ENCODE peak calls at places on chromosomes 16 and 17, in four cellular contexts. J, Z, Q and M are unnamed samples.

GRCh38 chr17:35010093-35010492 is 29.8 kb downstream of the LIG3 start:
- DNase-seq in J (no peak), Z (no peak), Q (no peak), M (no peak)

GRCh38 chr16:86533076-86533475 is 22.0 kb downstream of the MTHFSD start:
- DNase-seq in J (peak; percentile 48), Z (no peak), Q (no peak), M (no peak)

GRCh38 chr16:87562201-87562600 is 40.1 kb upstream of the JPH3 start:
- DNase-seq in J (no peak), Z (no peak), Q (no peak), M (no peak)

GRCh38 chr17:76557368-76558209 is 17.7 kb downstream of the PRCD start:
- DNase-seq in J (peak; percentile 97), Z (peak; percentile 96), Q (peak; percentile 96), M (peak; percentile 95)

GRCh38 chr17:75645889-75646625 is 12.8 kb downstream of the SMIM5 start:
- DNase-seq in J (peak; percentile 64), Z (peak; percentile 40), Q (peak; percentile 89), M (peak; percentile 61)

GRCh38 chr16:22073350-22073749 is 19.0 kb upstream of the VWA3A start:
- DNase-seq in J (no peak), Z (no peak), Q (no peak), M (no peak)

GRCh38 chr17:79038545-79039135 is 14.7 kb downstream of the C1QTNF1 start:
- DNase-seq in J (peak; percentile 87), Z (peak; percentile 81), Q (no peak), M (no peak)

GRCh38 chr16:70735141-70735979 is 49.5 kb upstream of the MTSS2 start:
- DNase-seq in J (peak; percentile 89), Z (no peak), Q (no peak), M (no peak)

GRCh38 chr17:5545051-5545987 is 39.0 kb downstream of the NLRP1 start:
- DNase-seq in J (no peak), Z (no peak), Q (no peak), M (no peak)

GRCh38 chr16:2002406-2003230 is 7.0 kb downstream of the ZNF598 start:
- DNase-seq in J (no peak), Z (no peak), Q (no peak), M (no peak)

GRCh38 chr17:74433421-74434121 is 1.7 kb downstream of the GPRC5C start:
- DNase-seq in J (no peak), Z (no peak), Q (no peak), M (no peak)

GRCh38 chr16:89149386-89149785 is 22.2 kb upstream of the CDH15 start:
- DNase-seq in J (no peak), Z (no peak), Q (no peak), M (no peak)

GRCh38 chr17:57946798-57947358 is 8.3 kb downstream of the CUEDC1 start:
- DNase-seq in J (peak; percentile 78), Z (peak; percentile 45), Q (peak; percentile 67), M (peak; percentile 52)

GRCh38 chr17:69801368-69801767 is 273.7 kb upstream of the KCNJ16 start:
- DNase-seq in J (no peak), Z (no peak), Q (no peak), M (no peak)

GRCh38 chr17:43219001-43219400 is 7.3 kb downstream of the TMEM106A start:
- DNase-seq in J (no peak), Z (peak; percentile 4), Q (no peak), M (no peak)

GRCh38 chr17:27805520-27806146 is 5.3 kb upstream of the NOS2 start:
- DNase-seq in J (peak; percentile 89), Z (peak; percentile 88), Q (peak; percentile 89), M (peak; percentile 79)

GRCh38 chr17:45160505-45161287 is 979 bp upstream of the HEXIM2 start:
- DNase-seq in J (peak; percentile 85), Z (peak; percentile 71), Q (peak; percentile 67), M (peak; percentile 59)

GRCh38 chr17:34547453-34548063 is 31.8 kb upstream of the TMEM132E start:
- DNase-seq in J (no peak), Z (no peak), Q (no peak), M (no peak)

GRCh38 chr17:80195671-80196529 is 24.2 kb downstream of the SGSH start:
- DNase-seq in J (no peak), Z (peak; percentile 51), Q (no peak), M (no peak)

GRCh38 chr16:29909398-29909797 is 9.1 kb downstream of the ASPHD1 start:
- DNase-seq in J (no peak), Z (no peak), Q (no peak), M (no peak)

GRCh38 chr17:56292010-56292409 is 138.7 kb downstream of the ANKFN1 start:
- DNase-seq in J (no peak), Z (no peak), Q (no peak), M (no peak)

GRCh38 chr17:76558210-76559095 is 18.6 kb downstream of the PRCD start:
- DNase-seq in J (no peak), Z (no peak), Q (no peak), M (no peak)

GRCh38 chr16:11072420-11073153 is 128.2 kb downstream of the CLEC16A start:
- DNase-seq in J (no peak), Z (no peak), Q (no peak), M (no peak)

GRCh38 chr17:3959295-3959899 is 4.8 kb downstream of the ATP2A3 start:
- DNase-seq in J (no peak), Z (no peak), Q (peak; percentile 77), M (peak; percentile 41)

GRCh38 chr17:81004336-81005015 is 12.8 kb downstream of the CHMP6 start:
- DNase-seq in J (no peak), Z (no peak), Q (no peak), M (no peak)

GRCh38 chr16:47045023-47045422 is 71.5 kb upstream of the DNAJA2 start:
- DNase-seq in J (no peak), Z (no peak), Q (no peak), M (no peak)

GRCh38 chr17:59848778-59849177 is 44.0 kb downstream of the TUBD1 start:
- DNase-seq in J (peak; percentile 91), Z (peak; percentile 59), Q (peak; percentile 81), M (no peak)

GRCh38 chr17:16040710-16041251 is 41.2 kb downstream of the TTC19 start:
- DNase-seq in J (no peak), Z (peak; percentile 80), Q (peak; percentile 21), M (no peak)

GRCh38 chr17:39145143-39145542 is 6.3 kb downstream of the PLXDC1 start:
- DNase-seq in J (no peak), Z (no peak), Q (no peak), M (no peak)
- H3K9me3 ChIP-seq in J (no peaks in the 10 kb centered on the region), Z (no peaks in the 10 kb centered on the region), Q (no peaks in the 10 kb centered on the region), M (no peaks in the 10 kb centered on the region)

GRCh38 chr17:39752241-39752831 is 14.6 kb downstream of the GRB7 start:
- DNase-seq in J (peak; percentile 50), Z (no peak), Q (no peak), M (no peak)

GRCh38 chr17:39755550-39756375 is 18.0 kb downstream of the GRB7 start:
- DNase-seq in J (peak; percentile 56), Z (no peak), Q (peak; percentile 69), M (no peak)

GRCh38 chr17:39754958-39755549 is 17.3 kb downstream of the GRB7 start:
- DNase-seq in J (peak; percentile 69), Z (no peak), Q (peak; percentile 35), M (no peak)

GRCh38 chr17:39753514-39754160 is 15.9 kb downstream of the GRB7 start:
- DNase-seq in J (peak; percentile 79), Z (peak; percentile 43), Q (peak; percentile 72), M (peak; percentile 27)

DNA sequence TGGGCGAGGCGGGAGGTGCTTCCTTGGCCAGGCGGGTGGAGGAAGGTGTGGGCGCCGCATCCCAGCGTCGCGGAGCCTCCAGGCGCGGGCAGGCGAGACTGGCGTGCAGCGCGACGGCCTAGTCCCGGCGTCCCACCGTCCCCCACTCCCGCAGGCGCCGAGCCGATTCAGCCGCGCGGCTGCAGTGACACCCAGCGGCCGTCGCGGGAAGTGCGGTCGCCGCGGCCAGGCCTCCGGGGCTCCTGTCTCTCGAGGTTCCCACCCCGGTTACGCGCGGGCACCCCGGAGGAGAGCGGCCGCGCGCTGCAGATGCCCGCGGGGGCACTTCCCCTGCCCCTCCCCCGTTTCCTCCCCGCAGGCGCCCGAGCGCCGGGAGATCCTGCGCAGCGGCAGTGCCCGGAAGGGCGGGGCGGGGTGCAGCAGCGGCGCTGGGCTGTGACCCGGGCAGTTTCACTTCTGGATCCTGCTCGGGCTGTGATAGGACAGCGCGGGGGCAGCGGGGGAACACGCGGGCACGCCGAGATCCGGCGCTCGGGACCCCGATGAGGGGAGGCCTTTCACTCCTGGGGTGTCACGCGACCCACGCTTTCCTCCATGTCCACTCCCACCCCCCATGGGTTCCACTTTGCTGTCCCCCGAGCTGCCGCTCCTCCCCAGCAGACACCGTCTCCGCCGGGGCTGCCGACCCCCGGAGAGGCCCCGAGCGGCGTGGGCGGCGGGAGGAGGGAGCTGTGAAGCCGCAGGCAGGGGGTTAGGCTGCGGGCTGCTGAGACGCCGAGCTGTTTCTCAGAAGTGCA is 16.6 kb downstream of the GRB7 start:
- DNase-seq in J (peak; percentile 95), Z (peak; percentile 92), Q (peak; percentile 97), M (peak; percentile 81)
- TF ChIP-seq POLR2A in J (peak; percentile 66), Z (peak; percentile 36), Q (peak; percentile 86), M (peak; percentile 74)

DNA sequence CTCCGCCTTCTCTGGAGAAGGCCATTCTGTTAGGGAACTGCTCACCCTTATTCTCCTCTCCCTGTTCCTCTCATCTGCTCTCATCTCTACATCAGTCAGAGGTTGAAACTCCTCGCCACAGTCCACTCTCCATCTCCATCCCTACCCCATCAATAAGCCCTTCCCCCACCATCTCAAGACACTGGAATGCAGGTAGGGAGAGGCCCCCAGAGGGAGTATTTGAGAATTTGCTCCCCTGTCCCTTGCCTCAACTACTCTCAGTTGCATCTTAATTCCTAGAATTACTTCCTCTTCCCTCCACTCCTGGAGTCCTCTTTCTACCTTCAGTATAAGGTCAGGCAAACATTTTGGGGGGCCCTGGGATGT is 2.0 kb upstream of the AATF start:
- DNase-seq in J (no peak), Z (no peak), Q (no peak), M (no peak)
- H3K27me3 ChIP-seq in J (peaks cover 59% of the 10 kb centered on the region), Z (peaks cover 60% of the 10 kb centered on the region), Q (peaks cover 62% of the 10 kb centered on the region), M (peaks cover 33% of the 10 kb centered on the region)

DNA sequence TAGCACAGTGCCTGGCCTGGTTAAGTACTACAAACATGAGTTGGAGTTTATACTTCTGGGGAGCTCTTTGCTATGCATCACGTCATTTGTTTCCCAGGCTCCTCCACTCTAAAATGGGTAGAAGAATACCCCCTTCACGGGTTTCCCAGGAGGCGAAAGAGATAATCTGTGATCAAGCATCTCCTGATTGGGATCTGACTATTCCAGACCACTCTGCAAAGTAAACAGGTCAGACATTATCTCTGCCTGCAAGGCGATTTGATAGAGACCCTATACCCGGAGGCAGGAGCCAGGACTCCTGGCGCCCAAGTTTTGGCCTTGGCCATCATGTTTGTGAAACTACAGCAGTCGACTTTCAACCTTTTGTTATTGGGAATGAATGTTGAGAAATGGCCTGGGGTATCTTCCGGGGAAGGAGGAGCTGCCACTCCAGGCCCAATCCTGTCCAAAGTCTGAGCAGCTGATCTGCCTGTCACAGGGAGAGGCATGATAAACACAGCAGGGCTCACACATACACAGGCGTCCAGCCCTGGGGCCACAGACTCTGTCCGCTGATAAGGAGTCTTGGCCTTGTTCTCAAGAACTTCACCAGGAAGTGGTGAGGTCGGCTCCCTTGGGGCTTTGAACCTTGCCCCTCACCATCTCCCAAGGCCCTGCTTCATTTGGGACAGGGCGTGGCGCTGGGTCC is 199.9 kb downstream of the MAF start:
- DNase-seq in J (no peak), Z (no peak), Q (peak; percentile 64), M (no peak)
- H3K9me3 ChIP-seq in J (no peaks in the 10 kb centered on the region), Z (no peaks in the 10 kb centered on the region), Q (no peaks in the 10 kb centered on the region), M (no peaks in the 10 kb centered on the region)